ENCODE peak calls at places on chromosome 7, in eight cellular contexts. D is renal cortical epithelial cell, F is B cell, H is psoas muscle, G is tibial nerve, B is AG10803, V is GM19239, O is SHP77. M is an unnamed sample.

GRCh38 chr7:84055904-84056615 is 138.5 kb downstream of the SEMA3A start:
- DNase-seq in B (no peak), O (no peak), G (no peak), F (no peak), V (no peak), D (peak; percentile 37), H (no peak), M (no peak)

GRCh38 chr7:55081854-55082603 is 63.2 kb downstream of the EGFR start:
- DNase-seq in G (no peak), D (no peak), F (no peak), H (no peak), V (no peak), O (no peak), B (no peak), M (no peak)

GRCh38 chr7:103991406-103991805 is 1.9 kb upstream of the RELN start:
- DNase-seq in D (no peak), V (no peak), G (no peak), O (no peak), H (no peak), B (no peak), F (no peak), M (no peak)

GRCh38 chr7:134255814-134256213 is 60.9 kb downstream of the SLC35B4 start:
- DNase-seq in B (no peak), H (no peak), V (no peak), O (peak; percentile 19), D (no peak), G (no peak), F (no peak), M (no peak)

GRCh38 chr7:431658-432111 is 88.0 kb downstream of the PDGFA start:
- DNase-seq in G (no peak), F (no peak), D (no peak), O (no peak), V (no peak), B (no peak), H (no peak), M (no peak)

GRCh38 chr7:148914208-148914777 is 30.2 kb upstream of the EZH2 start:
- DNase-seq in B (peak; percentile 33), F (no peak), O (no peak), D (peak; percentile 73), V (no peak), H (no peak), G (no peak), M (no peak)

GRCh38 chr7:45692031-45692430 is 117.9 kb downstream of the ADCY1 start:
- DNase-seq in V (no peak), F (no peak), O (no peak), B (no peak), H (no peak), D (no peak), G (no peak), M (no peak)

GRCh38 chr7:88109612-88110011 is 110.2 kb downstream of the SRI start:
- DNase-seq in B (no peak), V (no peak), G (no peak), H (no peak), O (no peak), D (no peak), F (no peak), M (no peak)

GRCh38 chr7:155963356-155963755 is 151.1 kb upstream of the SHH start:
- DNase-seq in D (no peak), O (no peak), H (no peak), G (no peak), B (no peak), V (no peak), F (no peak), M (no peak)

GRCh38 chr7:49500741-49501140 is 272.7 kb upstream of the VWC2 start:
- DNase-seq in D (no peak), H (no peak), G (no peak), V (no peak), B (no peak), O (no peak), F (no peak), M (no peak)

GRCh38 chr7:64793106-64793755 is 997 bp upstream of the ZNF138 start:
- DNase-seq in D (peak; percentile 7), H (no peak), V (no peak), O (no peak), B (peak; percentile 1), F (no peak), G (no peak), M (no peak)

M was measured in Right ventricle myocardium superior.